ENCODE peak calls at places on chromosome 11, in four cellular contexts. P is upper lobe of left lung, E is stomach, O is heart right ventricle. M is an unnamed sample.

GRCh38 chr11:23399995-23400394 is 539.7 kb upstream of the CCDC179 start:
- DNase-seq in E (no peak), P (peak; percentile 71), O (no peak), M (no peak)

GRCh38 chr11:1834132-1834610 is 619 bp upstream of the SYT8 start:
- DNase-seq in P (peak; percentile 86), E (peak; percentile 94), O (no peak), M (no peak)

GRCh38 chr11:63804259-63804658 is 9.0 kb upstream of the SPINDOC start:
- DNase-seq in E (peak; percentile 26), O (no peak), P (no peak), M (no peak)

GRCh38 chr11:119910056-119910455 is 181.1 kb upstream of the NECTIN1 start:
- DNase-seq in E (peak; percentile 73), P (no peak), O (no peak), M (no peak)

GRCh38 chr11:45688472-45689033 is 23.1 kb upstream of the CHST1 start:
- DNase-seq in P (no peak), O (no peak), E (no peak), M (no peak)

GRCh38 chr11:46906596-46906995 is 11.8 kb downstream of the LRP4 start:
- DNase-seq in O (no peak), E (peak; percentile 34), P (no peak), M (no peak)

GRCh38 chr11:35424157-35424945 is 5.0 kb upstream of the SLC1A2 start:
- DNase-seq in O (no peak), E (no peak), P (no peak), M (no peak)

GRCh38 chr11:8110396-8110795 is 29.4 kb downstream of the TUB start:
- DNase-seq in P (no peak), O (no peak), E (no peak), M (no peak)

GRCh38 chr11:109490953-109491733 is 69.2 kb downstream of the C11orf87 start:
- DNase-seq in E (no peak), O (no peak), P (no peak), M (no peak)

GRCh38 chr11:116851631-116852030 is 14.2 kb upstream of the APOA1 start:
- DNase-seq in E (no peak), P (no peak), O (no peak), M (peak; percentile 38)

GRCh38 chr11:17734986-17735822 is 623 bp downstream of the KCNC1 start:
- DNase-seq in E (peak; percentile 72), P (peak; percentile 94), O (peak; percentile 56), M (no peak)

GRCh38 chr11:134939905-134940304 is 527.9 kb upstream of the B3GAT1 start:
- DNase-seq in O (peak; percentile 24), E (no peak), P (no peak), M (no peak)

GRCh38 chr11:111148953-111149352 is 96.6 kb upstream of the POU2AF2 start:
- DNase-seq in P (no peak), O (no peak), E (no peak), M (no peak)

GRCh38 chr11:6268811-6269210 is 9.2 kb downstream of the CCKBR start:
- DNase-seq in E (no peak), P (no peak), O (no peak), M (no peak)

GRCh38 chr11:86955111-86955673 is at the start of gene FZD4:
- DNase-seq in P (peak; percentile 98), E (peak; percentile 93), O (peak; percentile 92), M (no peak)

GRCh38 chr11:107017433-107018227 is 646 bp downstream of the GUCY1A2 start:
- DNase-seq in O (peak; percentile 28), E (no peak), P (peak; percentile 88), M (no peak)

GRCh38 chr11:20011294-20011951 is 148.9 kb downstream of the DBX1 start:
- DNase-seq in E (no peak), P (no peak), O (no peak), M (no peak)

GRCh38 chr11:45806937-45807791 is 2.2 kb downstream of the SLC35C1 start:
- DNase-seq in P (no peak), E (peak; percentile 10), O (no peak), M (no peak)

GRCh38 chr11:81644239-81644840 is 1089.3 kb downstream of the FAM181B start:
- DNase-seq in O (no peak), P (no peak), E (no peak), M (no peak)

GRCh38 chr11:67270256-67271211 is 4.3 kb downstream of the GRK2 start:
- DNase-seq in E (no peak), O (peak; percentile 74), P (no peak), M (no peak)

GRCh38 chr11:110147965-110148709 is 54.9 kb downstream of the ZC3H12C start:
- DNase-seq in P (no peak), E (no peak), O (no peak), M (no peak)

GRCh38 chr11:47415949-47416472 is 7.6 kb downstream of the SLC39A13 start:
- DNase-seq in E (peak; percentile 78), O (peak; percentile 86), P (peak; percentile 82), M (no peak)

GRCh38 chr11:69718912-69719311 is 15.1 kb upstream of the FGF19 start:
- DNase-seq in O (no peak), E (no peak), P (no peak), M (no peak)

DNA sequence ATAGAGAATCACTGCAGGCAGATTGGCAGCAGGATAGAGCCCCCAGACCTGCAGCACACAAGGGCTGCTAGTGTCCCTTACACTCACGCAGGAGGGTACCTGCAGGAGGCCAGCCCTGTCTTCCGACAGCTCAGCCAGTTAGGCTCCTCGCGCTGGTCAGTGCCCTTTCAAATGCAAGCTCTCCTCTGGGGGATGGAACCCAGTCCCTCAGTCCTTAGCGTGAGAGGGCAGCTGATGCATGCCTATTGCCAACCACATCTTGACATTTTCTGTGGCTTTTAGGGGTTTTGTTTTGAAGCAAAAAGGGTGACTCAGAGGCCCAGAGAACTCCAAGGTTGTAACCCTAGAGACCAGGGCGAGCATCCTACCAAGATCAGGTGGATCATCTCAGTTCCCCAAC is 40.0 kb downstream of the WNT11 start:
- DNase-seq in O (no peak), P (no peak), E (no peak), M (no peak)
- H3K4me3 ChIP-seq in O (no peak overlapping the region), P (no peak overlapping the region), E (no peak overlapping the region), M (no peak overlapping the region)

DNA sequence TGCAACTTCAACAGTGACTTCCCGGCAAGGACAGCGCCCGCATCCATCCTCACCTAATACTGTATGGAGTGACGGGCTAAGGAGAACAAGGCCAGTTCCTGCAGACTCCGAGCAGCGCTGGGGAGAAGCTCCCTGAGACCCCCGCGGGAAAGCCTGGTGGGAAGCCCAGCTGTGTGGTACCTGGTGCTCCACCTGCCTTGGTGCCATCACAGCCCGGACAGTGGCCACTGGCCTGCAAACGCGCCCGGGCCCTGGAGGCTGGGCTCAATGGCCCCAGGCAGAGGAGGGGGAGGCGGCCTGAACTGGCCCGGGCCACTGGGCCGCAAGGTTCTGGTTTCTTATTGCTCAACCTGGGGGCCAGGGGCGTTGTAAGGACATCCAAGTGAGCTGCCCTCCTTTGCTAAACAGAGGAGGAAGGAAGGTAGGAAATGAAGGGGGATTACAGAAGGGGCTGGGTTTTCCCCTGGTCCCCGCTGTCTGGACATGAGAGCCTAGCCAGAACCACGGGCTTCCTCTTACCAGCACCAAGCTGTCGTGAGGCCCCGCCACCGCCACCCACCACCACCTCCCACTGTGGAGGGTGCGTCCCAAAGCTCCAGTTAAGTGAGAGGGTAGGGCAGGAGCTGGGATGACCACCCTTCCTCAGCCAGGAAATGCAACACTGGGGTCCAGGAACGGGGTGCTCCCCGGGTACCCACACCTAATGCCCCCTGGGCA is 8.5 kb upstream of the CDC42BPG start:
- DNase-seq in O (no peak), P (no peak), E (no peak), M (no peak)
- H3K4me1 ChIP-seq in O (peaks cover 100% of the 10 kb centered on the region), P (peaks cover 96% of the 10 kb centered on the region), E (peaks cover 100% of the 10 kb centered on the region), M (peaks cover 91% of the 10 kb centered on the region)

GRCh38 chr11:76916712-76917111 is 56.0 kb downstream of the ACER3 start:
- DNase-seq in O (no peak), E (no peak), P (no peak), M (no peak)

GRCh38 chr11:76918941-76919386 is 58.2 kb downstream of the ACER3 start:
- DNase-seq in E (no peak), P (no peak), O (peak; percentile 15), M (no peak)

GRCh38 chr11:76919467-76919866 is 58.7 kb downstream of the ACER3 start:
- DNase-seq in O (no peak), E (no peak), P (no peak), M (no peak)

GRCh38 chr11:76919887-76920746 is 59.4 kb downstream of the ACER3 start:
- DNase-seq in P (no peak), E (peak; percentile 83), O (peak; percentile 81), M (peak; percentile 31)
- H3K4me3 ChIP-seq in P (no peak overlapping the region), E (no peak overlapping the region), O (no peak overlapping the region), M (no peak overlapping the region)

GRCh38 chr11:68545796-68546195 is 85.2 kb downstream of the PPP6R3 start:
- DNase-seq in E (peak; percentile 63), P (no peak), O (peak; percentile 11), M (no peak)

GRCh38 chr11:68541983-68542382 is 81.4 kb downstream of the PPP6R3 start:
- DNase-seq in P (no peak), E (no peak), O (no peak), M (no peak)

GRCh38 chr11:68545347-68545746 is 84.8 kb downstream of the PPP6R3 start:
- DNase-seq in P (no peak), E (no peak), O (no peak), M (no peak)

GRCh38 chr11:68543594-68543993 is 83.0 kb downstream of the PPP6R3 start:
- DNase-seq in E (no peak), O (no peak), P (no peak), M (no peak)

GRCh38 chr11:68542617-68543016 is 82.1 kb downstream of the PPP6R3 start:
- DNase-seq in E (no peak), P (no peak), O (no peak), M (no peak)
- H3K4me1 ChIP-seq in E (peaks cover 55% of the 10 kb centered on the region), P (peaks cover 28% of the 10 kb centered on the region), O (peaks cover 65% of the 10 kb centered on the region), M (no peaks in the 10 kb centered on the region)

DNA sequence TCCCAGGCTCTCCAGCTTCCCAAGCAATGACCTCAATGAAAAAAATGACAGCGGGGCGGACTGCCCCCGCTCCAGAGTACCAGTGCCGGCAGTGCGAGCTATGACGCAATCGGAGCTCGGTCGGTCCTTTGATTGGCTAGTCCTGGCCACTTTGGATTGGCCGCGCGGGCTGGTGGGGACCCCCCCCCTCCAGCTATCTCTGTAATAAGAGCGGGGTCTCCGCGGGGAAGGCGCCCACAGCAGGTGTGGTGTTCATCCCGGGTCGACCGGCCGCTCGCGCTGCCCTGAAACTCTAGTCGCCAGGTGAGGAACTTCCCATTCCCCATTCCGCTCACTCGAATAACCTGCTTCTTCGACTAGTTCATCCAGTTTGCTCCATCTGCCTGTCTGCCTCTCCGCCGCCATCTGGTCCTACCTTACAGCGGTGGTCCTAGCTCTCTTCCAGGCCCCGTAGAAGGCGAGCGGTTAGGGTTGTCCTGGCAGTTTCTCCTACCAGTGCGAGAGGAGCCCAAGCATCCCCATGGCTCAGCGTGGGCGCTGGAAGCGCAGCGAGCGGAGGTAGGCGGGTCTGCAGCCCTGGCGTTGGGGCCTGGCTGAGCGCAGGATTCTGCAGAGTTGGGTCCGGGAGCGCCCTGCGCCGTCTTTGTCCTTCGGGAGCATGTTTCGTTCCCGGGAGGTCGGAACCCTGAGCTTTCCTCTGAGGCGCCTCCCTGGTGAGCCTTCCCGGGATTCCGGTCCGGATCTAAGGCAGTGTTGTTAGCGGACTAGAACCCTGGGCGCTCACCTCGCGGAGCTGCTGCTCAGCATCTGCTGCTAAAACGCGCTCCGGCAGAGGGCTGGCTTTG is at the start of gene CALCB:
- DNase-seq in E (no peak), P (peak; percentile 78), O (no peak), M (no peak)
- H3K4me3 ChIP-seq in E (peak within 1 kb of the TSS; percentile 28), P (no peak within 1 kb of the TSS), O (peak within 1 kb of the TSS; percentile 41), M (peak within 1 kb of the TSS; percentile 44)

DNA sequence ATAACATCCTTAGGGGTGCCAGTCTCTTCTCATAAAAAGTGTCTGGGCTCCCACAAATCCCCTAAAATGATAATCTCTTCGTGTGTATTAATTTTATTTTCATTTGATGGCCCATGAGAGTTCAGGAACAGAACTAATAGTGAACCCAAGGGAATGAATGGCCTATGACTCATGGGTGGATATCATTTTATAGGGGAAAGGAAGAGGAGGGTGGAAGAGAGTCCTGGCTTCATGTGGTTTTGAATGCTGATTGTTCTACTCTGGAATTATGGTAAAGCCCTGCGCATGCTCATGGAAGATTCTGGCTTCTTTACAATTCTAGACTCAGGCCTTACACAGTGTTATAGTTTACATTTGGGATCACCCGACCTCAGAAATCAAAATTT is 35.3 kb downstream of the MAML2 start:
- DNase-seq in E (no peak), O (no peak), P (no peak), M (no peak)
- H3K4me1 ChIP-seq in E (peaks cover 91% of the 10 kb centered on the region), O (peaks cover 100% of the 10 kb centered on the region), P (peaks cover 53% of the 10 kb centered on the region), M (peaks cover 5% of the 10 kb centered on the region)

M was measured in effector memory CD4-positive, alpha-beta T cell.